ENCODE peak calls at places on chromosomes 2 and 18, in seven cellular contexts. L is left lung; C is endodermal cell; S is epithelial cell of prostate; Q is colonic mucosa; P is CD8-positive, alpha-beta T cell; I is CD8-positive, alpha-beta memory T cell. O is an unnamed sample.

GRCh38 chr2:85796549-85797262 is 42.9 kb downstream of the ATOH8 start:
- DNase-seq in I (no peak), C (peak), S (no peak), L (peak), P (no peak), Q (no peak), O (no peak)

GRCh38 chr2:230762317-230762896 is 49.8 kb downstream of the CAB39 start:
- DNase-seq in C (peak), Q (no peak), P (no peak), L (no peak), S (no peak), I (no peak), O (no peak)

GRCh38 chr18:35577045-35577848 is 4.3 kb upstream of the GALNT1 start:
- DNase-seq in C (no peak), I (no peak), L (no peak), S (no peak), P (no peak), Q (no peak), O (no peak)

GRCh38 chr2:43576983-43577892 is 18.6 kb downstream of the THADA start:
- DNase-seq in I (no peak), Q (no peak), P (no peak), C (no peak), L (no peak), S (peak), O (peak)

GRCh38 chr18:11960743-11961380 is 20.4 kb upstream of the IMPA2 start:
- DNase-seq in P (no peak), Q (no peak), I (no peak), L (no peak), C (no peak), S (no peak), O (no peak)

GRCh38 chr2:233029321-233029720 is 3.2 kb upstream of the NEU2 start:
- DNase-seq in Q (no peak), L (no peak), I (no peak), C (no peak), S (peak), P (no peak), O (peak)

GRCh38 chr2:84686783-84687442 is 170.6 kb downstream of the DNAH6 start:
- DNase-seq in P (no peak), Q (no peak), L (no peak), I (no peak), C (no peak), S (no peak), O (no peak)

GRCh38 chr18:22466608-22467390 is 49.1 kb upstream of the CTAGE1 start:
- DNase-seq in P (no peak), L (peak), S (peak), Q (peak), I (no peak), C (no peak), O (peak)

GRCh38 chr2:104755026-104755856 is 98.7 kb upstream of the POU3F3 start:
- DNase-seq in L (no peak), C (no peak), Q (no peak), I (no peak), S (no peak), P (no peak), O (no peak)

GRCh38 chr18:23133860-23134779 is 1.2 kb upstream of the CABLES1 start:
- DNase-seq in Q (peak), S (no peak), I (no peak), L (peak), C (peak), P (no peak), O (no peak)

GRCh38 chr2:24351627-24351938 is 8.8 kb downstream of the ITSN2 start:
- DNase-seq in S (no peak), L (no peak), Q (no peak), C (no peak), P (no peak), I (no peak), O (no peak)

GRCh38 chr2:108594982-108595464 is 60.8 kb downstream of the LIMS1 start:
- DNase-seq in C (peak), L (no peak), I (no peak), S (peak), P (no peak), Q (no peak), O (peak)

DNA sequence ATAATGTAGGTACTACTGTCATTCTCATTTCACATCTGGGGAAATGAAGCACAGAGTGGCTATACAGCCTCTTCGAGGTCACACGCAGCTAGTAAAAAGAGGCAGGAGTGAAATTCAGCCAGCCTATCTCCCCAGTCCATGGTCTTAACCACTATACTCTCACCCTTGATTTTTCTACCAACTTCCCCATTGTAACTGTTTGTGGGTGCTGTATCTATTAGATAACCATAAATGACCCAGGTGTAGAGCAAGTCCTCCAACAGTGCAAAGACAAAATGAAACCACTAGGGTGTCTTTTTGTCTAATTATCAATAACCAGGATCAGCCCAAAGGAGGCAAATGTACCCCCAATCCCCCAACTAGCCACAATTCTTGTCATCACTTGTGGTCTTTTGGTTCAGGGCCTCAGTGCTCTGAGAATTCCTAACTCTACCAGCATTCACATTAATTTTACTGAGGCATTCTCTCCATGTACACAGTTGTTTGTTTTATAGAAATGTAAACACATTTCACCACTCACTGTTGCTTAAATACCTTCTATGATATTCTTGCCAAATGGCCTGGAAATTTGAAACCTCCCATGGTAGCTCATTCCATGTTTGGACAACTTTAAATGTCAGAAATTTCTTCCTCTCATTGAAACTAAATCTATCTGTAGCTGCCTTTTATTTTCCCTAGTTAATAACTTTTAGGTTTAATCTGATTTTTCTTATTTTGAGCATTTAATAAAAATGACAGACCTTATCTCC is 58.7 kb downstream of the SLC40A1 start:
- DNase-seq in I (no peak), S (no peak), P (no peak), C (no peak), Q (no peak), L (no peak), O (no peak)
- H3K27ac ChIP-seq in I (no peak), S (no peak), P (no peak), C (no peak), Q (peak), L (peak), O (no peak)

GRCh38 chr18:710418-711300 is 1.8 kb downstream of the ENOSF1 start:
- DNase-seq in L (no peak), C (no peak), S (no peak), Q (no peak), P (no peak), I (no peak), O (no peak)

GRCh38 chr18:711693-712400 is 583 bp downstream of the ENOSF1 start:
- DNase-seq in S (peak), P (peak), L (peak), C (peak), Q (peak), I (peak), O (peak)

GRCh38 chr18:712401-713134 is at the start of gene ENOSF1:
- DNase-seq in P (peak), S (peak), L (peak), Q (peak), I (peak), C (peak), O (no peak)

GRCh38 chr18:709771-710170 is 2.7 kb downstream of the ENOSF1 start:
- DNase-seq in C (no peak), L (no peak), I (no peak), Q (no peak), P (no peak), S (no peak), O (no peak)

GRCh38 chr18:711330-711692 is 1.1 kb downstream of the ENOSF1 start:
- DNase-seq in Q (no peak), L (no peak), S (no peak), P (no peak), C (peak), I (no peak), O (no peak)
- H3K27ac ChIP-seq in Q (peak), L (peak), S (peak), P (peak), C (no peak), I (peak), O (peak)

GRCh38 chr2:48793671-48794070 is 38.1 kb upstream of the LHCGR start:
- DNase-seq in C (no peak), L (no peak), S (no peak), P (no peak), Q (no peak), I (no peak), O (no peak)

GRCh38 chr2:48787580-48787979 is 32.1 kb upstream of the LHCGR start:
- DNase-seq in L (no peak), C (no peak), Q (no peak), I (no peak), P (no peak), S (no peak), O (no peak)

GRCh38 chr2:48795065-48795464 is 39.5 kb upstream of the LHCGR start:
- DNase-seq in C (no peak), I (no peak), L (no peak), S (no peak), P (no peak), Q (no peak), O (no peak)

GRCh38 chr2:48792030-48792429 is 36.5 kb upstream of the LHCGR start:
- DNase-seq in C (no peak), P (no peak), L (no peak), I (no peak), Q (no peak), S (no peak), O (no peak)

GRCh38 chr2:48790407-48791170 is 35.1 kb upstream of the LHCGR start:
- DNase-seq in Q (no peak), C (no peak), L (no peak), I (no peak), P (no peak), S (no peak), O (no peak)
- H3K27ac ChIP-seq in Q (no peak), C (no peak), L (no peak), I (no peak), P (no peak), S (no peak), O (no peak)

GRCh38 chr2:26246818-26247217 is 2.1 kb downstream of the HADHB start:
- DNase-seq in Q (no peak), S (no peak), L (no peak), P (no peak), C (no peak), I (no peak), O (peak)

GRCh38 chr2:26245231-26245732 is 543 bp downstream of the HADHB start:
- DNase-seq in I (peak), Q (peak), S (no peak), P (peak), L (no peak), C (peak), O (peak)

GRCh38 chr2:26251893-26252292 is 7.2 kb downstream of the HADHB start:
- DNase-seq in L (no peak), Q (no peak), S (no peak), I (no peak), P (no peak), C (no peak), O (no peak)

GRCh38 chr2:26245810-26246209 is 1.1 kb downstream of the HADHB start:
- DNase-seq in P (no peak), C (no peak), L (no peak), Q (no peak), S (no peak), I (no peak), O (peak)

DNA sequence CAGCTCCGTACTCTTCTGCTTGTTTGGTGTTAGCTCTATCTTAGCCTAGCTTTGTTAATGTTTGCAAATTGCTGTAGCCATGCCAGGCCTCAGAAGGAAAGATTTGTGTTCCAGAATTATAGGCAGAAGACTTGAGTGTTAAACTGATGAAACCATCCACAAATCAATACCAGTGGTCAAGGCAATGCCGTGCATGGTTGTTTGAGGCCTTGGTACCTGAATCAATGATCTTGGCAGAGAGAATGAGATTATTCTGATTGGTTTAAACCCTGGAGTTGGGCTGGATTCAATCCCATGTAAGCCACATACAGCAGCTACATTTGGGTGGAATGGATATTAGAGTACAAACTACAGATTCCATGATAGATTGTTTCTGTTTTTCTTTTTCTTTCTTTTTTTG is 4.9 kb downstream of the HADHB start:
- DNase-seq in S (no peak), I (no peak), L (no peak), P (no peak), C (no peak), Q (no peak), O (no peak)
- H3K27ac ChIP-seq in S (no peak), I (no peak), L (no peak), P (no peak), C (no peak), Q (no peak), O (no peak)

GRCh38 chr2:64312622-64312948 is 141.4 kb upstream of the LGALSL start:
- DNase-seq in L (no peak), I (no peak), C (no peak), P (no peak), S (no peak), Q (no peak), O (no peak)

GRCh38 chr2:64315561-64315960 is 138.4 kb upstream of the LGALSL start:
- DNase-seq in L (no peak), I (no peak), S (no peak), P (no peak), C (no peak), Q (no peak), O (no peak)

GRCh38 chr2:64313311-64313710 is 140.7 kb upstream of the LGALSL start:
- DNase-seq in P (no peak), Q (no peak), L (no peak), I (no peak), S (no peak), C (no peak), O (no peak)

GRCh38 chr2:64311948-64312621 is 141.9 kb upstream of the LGALSL start:
- DNase-seq in S (peak), I (no peak), P (no peak), Q (peak), C (peak), L (peak), O (peak)

GRCh38 chr2:64311191-64311910 is 142.6 kb upstream of the LGALSL start:
- DNase-seq in P (no peak), C (peak), I (no peak), Q (no peak), L (no peak), S (no peak), O (peak)
- H3K27ac ChIP-seq in P (no peak), C (peak), I (no peak), Q (no peak), L (no peak), S (peak), O (peak)

GRCh38 chr2:28163028-28163427 is 229.6 kb upstream of the FOSL2 start:
- DNase-seq in L (no peak), S (no peak), C (no peak), I (no peak), P (no peak), Q (no peak), O (no peak)

GRCh38 chr2:28163627-28164279 is 228.9 kb upstream of the FOSL2 start:
- DNase-seq in C (no peak), Q (no peak), S (no peak), L (no peak), I (no peak), P (no peak), O (no peak)

GRCh38 chr2:28165087-28165652 is 227.5 kb upstream of the FOSL2 start:
- DNase-seq in Q (no peak), S (no peak), I (no peak), C (no peak), L (no peak), P (no peak), O (no peak)

GRCh38 chr2:28162538-28162937 is 230.1 kb upstream of the FOSL2 start:
- DNase-seq in Q (no peak), S (no peak), L (no peak), C (no peak), I (no peak), P (no peak), O (no peak)

DNA sequence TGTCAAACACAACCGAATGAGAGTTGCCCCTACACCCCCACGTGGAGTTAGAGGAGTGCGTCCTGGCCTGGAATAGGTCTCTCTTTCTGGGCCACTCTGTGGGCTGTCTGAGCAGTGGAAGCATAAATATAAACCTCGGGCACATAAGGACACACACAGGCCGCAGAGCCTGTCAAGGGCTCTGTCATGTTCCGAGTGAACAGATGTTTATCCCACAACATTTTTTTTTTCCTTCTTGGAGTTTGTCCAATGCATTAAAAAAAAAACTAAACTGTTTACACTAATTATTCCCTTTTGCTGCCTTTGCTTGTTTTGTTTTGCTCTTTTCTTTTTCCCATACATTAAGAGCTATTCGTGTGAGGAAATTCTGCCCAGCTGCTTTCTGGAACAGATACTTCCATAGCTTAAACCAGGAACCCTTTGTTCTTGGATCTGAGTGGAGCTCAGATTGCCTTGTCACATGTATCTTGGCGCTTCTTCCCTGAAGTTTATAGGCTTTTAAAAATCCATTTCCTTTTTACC is 228.3 kb upstream of the FOSL2 start:
- DNase-seq in Q (no peak), P (no peak), S (no peak), I (no peak), C (no peak), L (no peak), O (no peak)
- H3K27ac ChIP-seq in Q (peak), P (no peak), S (no peak), I (no peak), C (no peak), L (peak), O (no peak)

DNA sequence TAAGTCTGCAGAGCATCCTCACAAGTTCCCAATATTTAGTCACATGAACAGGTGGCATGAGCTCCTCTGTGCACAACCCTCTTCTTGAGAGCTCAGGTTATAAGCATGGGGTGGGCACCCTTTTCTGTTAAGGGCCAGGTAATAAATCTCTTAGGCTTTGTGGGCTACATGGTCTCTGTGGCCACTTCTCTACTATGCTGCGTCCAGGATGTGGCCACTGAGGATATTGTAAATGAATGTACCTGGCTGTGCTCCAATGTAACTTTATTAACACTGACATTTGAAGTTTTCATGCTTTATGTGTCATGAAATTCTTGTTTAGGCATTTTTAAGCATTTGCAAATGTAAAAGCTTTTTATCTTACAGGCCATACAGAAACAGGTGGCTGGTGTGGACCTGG is 116.8 kb upstream of the ST6GAL2 start:
- DNase-seq in P (no peak), Q (no peak), S (no peak), L (no peak), I (no peak), C (no peak), O (no peak)
- H3K27ac ChIP-seq in P (no peak), Q (no peak), S (no peak), L (no peak), I (no peak), C (no peak), O (no peak)

GRCh38 chr2:26610504-26611335 is 30.4 kb downstream of the CIB4 start:
- DNase-seq in S (no peak), I (no peak), L (no peak), C (no peak), P (no peak), Q (no peak), O (no peak)

GRCh38 chr2:26609133-26609532 is 32.0 kb downstream of the CIB4 start:
- DNase-seq in S (no peak), C (no peak), I (no peak), P (no peak), L (no peak), Q (no peak), O (no peak)

GRCh38 chr2:26608557-26608956 is 32.6 kb downstream of the CIB4 start:
- DNase-seq in P (no peak), Q (no peak), C (no peak), I (no peak), S (no peak), L (no peak), O (no peak)

GRCh38 chr2:26607698-26608097 is 33.5 kb downstream of the CIB4 start:
- DNase-seq in Q (no peak), I (no peak), C (no peak), L (no peak), P (no peak), S (no peak), O (no peak)

GRCh38 chr2:26609839-26610277 is 31.3 kb downstream of the CIB4 start:
- DNase-seq in S (no peak), Q (no peak), C (peak), I (no peak), P (no peak), L (no peak), O (no peak)
- H3K27ac ChIP-seq in S (no peak), Q (no peak), C (no peak), I (no peak), P (no peak), L (no peak), O (no peak)

DNA sequence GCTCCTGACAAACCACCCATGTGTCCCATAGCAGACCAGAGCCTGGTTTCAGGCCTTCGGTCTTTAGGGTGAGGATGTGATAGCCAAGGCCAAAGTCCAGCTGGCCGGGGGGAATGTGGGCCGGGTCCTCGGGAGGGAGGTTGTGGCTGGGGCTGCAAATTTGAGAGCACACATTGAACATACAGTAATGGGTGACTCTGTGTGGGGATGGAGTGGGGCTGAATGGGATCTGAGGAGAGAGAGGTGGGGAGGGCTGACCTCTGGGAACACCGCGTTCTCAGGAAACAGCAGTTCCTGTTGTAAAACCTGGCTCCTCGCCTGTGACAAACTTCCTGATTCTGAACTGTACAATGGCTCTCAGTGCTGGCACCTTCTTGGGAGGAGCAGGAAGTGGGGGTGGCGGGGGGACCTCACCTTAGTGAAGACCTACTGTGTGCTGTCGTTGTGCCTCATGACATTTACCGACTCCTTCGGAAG is 48.8 kb downstream of the MCFD2 start:
- DNase-seq in L (no peak), P (no peak), C (no peak), I (no peak), Q (peak), S (no peak), O (no peak)
- H3K27ac ChIP-seq in L (no peak), P (no peak), C (no peak), I (no peak), Q (peak), S (no peak), O (no peak)